ENCODE peak calls at places on chromosomes 12 and 14, in four cellular contexts. One of them, this sample, is unnamed.

GRCh38 chr12:80580254-80580653 is 127.2 kb upstream of the MYF6 start:
- DNase-seq in fibroblast of the aortic adventitia: peak; percentile 93
- DNase-seq in upper lobe of right lung: no peak
- DNase-seq in mesendoderm: no peak
- DNase-seq in this sample: no peak

GRCh38 chr14:88426271-88426670 is 40.8 kb downstream of the SPATA7 start:
- DNase-seq in mesendoderm: no peak
- DNase-seq in fibroblast of the aortic adventitia: peak; percentile 36
- DNase-seq in upper lobe of right lung: no peak
- DNase-seq in this sample: no peak

GRCh38 chr14:104870368-104871144 is 5.5 kb downstream of the CEP170B start:
- DNase-seq in mesendoderm: peak; percentile 27
- DNase-seq in fibroblast of the aortic adventitia: no peak
- DNase-seq in upper lobe of right lung: peak; percentile 69
- DNase-seq in this sample: peak; percentile 61

GRCh38 chr12:74644681-74645080 is 107.0 kb downstream of the ATXN7L3B start:
- DNase-seq in upper lobe of right lung: no peak
- DNase-seq in mesendoderm: no peak
- DNase-seq in fibroblast of the aortic adventitia: no peak
- DNase-seq in this sample: no peak

GRCh38 chr14:104610749-104611310 is 6.3 kb upstream of the TMEM179 start:
- DNase-seq in fibroblast of the aortic adventitia: no peak
- DNase-seq in mesendoderm: no peak
- DNase-seq in upper lobe of right lung: no peak
- DNase-seq in this sample: no peak

GRCh38 chr12:123118397-123118945 is 32.4 kb downstream of the PITPNM2 start:
- DNase-seq in mesendoderm: no peak
- DNase-seq in fibroblast of the aortic adventitia: no peak
- DNase-seq in upper lobe of right lung: no peak
- DNase-seq in this sample: peak; percentile 80

GRCh38 chr12:19546027-19546426 is 106.7 kb downstream of the AEBP2 start:
- DNase-seq in fibroblast of the aortic adventitia: peak; percentile 73
- DNase-seq in upper lobe of right lung: no peak
- DNase-seq in mesendoderm: no peak
- DNase-seq in this sample: peak; percentile 82

GRCh38 chr14:65922166-65922565 is 509.6 kb downstream of the FUT8 start:
- DNase-seq in fibroblast of the aortic adventitia: no peak
- DNase-seq in mesendoderm: no peak
- DNase-seq in upper lobe of right lung: no peak
- DNase-seq in this sample: no peak

GRCh38 chr14:21069388-21070082 is 569 bp upstream of the ARHGEF40 start:
- DNase-seq in mesendoderm: peak; percentile 86
- DNase-seq in upper lobe of right lung: peak; percentile 72
- DNase-seq in fibroblast of the aortic adventitia: peak; percentile 47
- DNase-seq in this sample: no peak

GRCh38 chr12:125889742-125890141 is 824.5 kb downstream of the AACS start:
- DNase-seq in mesendoderm: no peak
- DNase-seq in upper lobe of right lung: no peak
- DNase-seq in fibroblast of the aortic adventitia: no peak
- DNase-seq in this sample: no peak

GRCh38 chr12:67832155-67832554 is 157.1 kb upstream of the IFNG-AS1 start:
- DNase-seq in upper lobe of right lung: no peak
- DNase-seq in fibroblast of the aortic adventitia: no peak
- DNase-seq in mesendoderm: no peak
- DNase-seq in this sample: no peak

GRCh38 chr12:46342562-46343033 is 30.0 kb downstream of the SLC38A2 start:
- DNase-seq in upper lobe of right lung: no peak
- DNase-seq in fibroblast of the aortic adventitia: peak; percentile 77
- DNase-seq in mesendoderm: peak; percentile 79
- DNase-seq in this sample: no peak

GRCh38 chr12:93729934-93730333 is 52.8 kb downstream of the CRADD start:
- DNase-seq in upper lobe of right lung: no peak
- DNase-seq in mesendoderm: no peak
- DNase-seq in fibroblast of the aortic adventitia: no peak
- DNase-seq in this sample: no peak

GRCh38 chr12:93447555-93448265 is 6.0 kb upstream of the UBE2N start:
- DNase-seq in mesendoderm: no peak
- DNase-seq in upper lobe of right lung: no peak
- DNase-seq in fibroblast of the aortic adventitia: no peak
- DNase-seq in this sample: no peak

GRCh38 chr12:108374596-108375320 is 35.6 kb upstream of the CMKLR1 start:
- DNase-seq in upper lobe of right lung: no peak
- DNase-seq in fibroblast of the aortic adventitia: no peak
- DNase-seq in mesendoderm: no peak
- DNase-seq in this sample: no peak

GRCh38 chr12:116406529-116406928 is 129.0 kb upstream of the MED13L start:
- DNase-seq in mesendoderm: peak; percentile 98
- DNase-seq in upper lobe of right lung: peak; percentile 75
- DNase-seq in fibroblast of the aortic adventitia: peak; percentile 83
- DNase-seq in this sample: peak; percentile 95

GRCh38 chr14:105401699-105402098 is 3.4 kb downstream of the TEX22 start:
- DNase-seq in mesendoderm: no peak
- DNase-seq in upper lobe of right lung: no peak
- DNase-seq in fibroblast of the aortic adventitia: no peak
- DNase-seq in this sample: no peak

GRCh38 chr12:38053113-38053512 is 263.5 kb upstream of the ALG10B start:
- DNase-seq in upper lobe of right lung: no peak
- DNase-seq in fibroblast of the aortic adventitia: no peak
- DNase-seq in mesendoderm: no peak
- DNase-seq in this sample: no peak

GRCh38 chr14:59424707-59425106 is 40.5 kb downstream of the GPR135 start:
- DNase-seq in mesendoderm: no peak
- DNase-seq in fibroblast of the aortic adventitia: no peak
- DNase-seq in upper lobe of right lung: no peak
- DNase-seq in this sample: peak; percentile 82

GRCh38 chr14:99041820-99042174 is 230.2 kb downstream of the BCL11B start:
- DNase-seq in upper lobe of right lung: no peak
- DNase-seq in mesendoderm: peak; percentile 18
- DNase-seq in fibroblast of the aortic adventitia: no peak
- DNase-seq in this sample: no peak

GRCh38 chr12:24226745-24227350 is 277.4 kb upstream of the SOX5 start:
- DNase-seq in fibroblast of the aortic adventitia: peak; percentile 73
- DNase-seq in mesendoderm: peak; percentile 63
- DNase-seq in upper lobe of right lung: no peak
- DNase-seq in this sample: no peak

GRCh38 chr14:94342334-94342934 is 19.3 kb upstream of the SERPINA6 start:
- DNase-seq in upper lobe of right lung: peak; percentile 78
- DNase-seq in mesendoderm: no peak
- DNase-seq in fibroblast of the aortic adventitia: peak; percentile 100
- DNase-seq in this sample: peak; percentile 89

GRCh38 chr12:27843714-27844245 is 63.7 kb upstream of the MANSC4 start:
- DNase-seq in upper lobe of right lung: no peak
- DNase-seq in fibroblast of the aortic adventitia: peak; percentile 91
- DNase-seq in mesendoderm: peak; percentile 13
- DNase-seq in this sample: no peak

GRCh38 chr12:116731801-116732200 is 6.1 kb downstream of the SPRING1 start:
- DNase-seq in mesendoderm: no peak
- DNase-seq in upper lobe of right lung: no peak
- DNase-seq in fibroblast of the aortic adventitia: no peak
- DNase-seq in this sample: no peak

GRCh38 chr12:128956755-128957154 is 103.5 kb downstream of the GLT1D1 start:
- DNase-seq in fibroblast of the aortic adventitia: no peak
- DNase-seq in mesendoderm: no peak
- DNase-seq in upper lobe of right lung: no peak
- DNase-seq in this sample: no peak

GRCh38 chr14:104872469-104873341 is 7.6 kb downstream of the CEP170B start:
- DNase-seq in mesendoderm: peak; percentile 51
- DNase-seq in fibroblast of the aortic adventitia: peak; percentile 25
- DNase-seq in upper lobe of right lung: peak; percentile 72
- DNase-seq in this sample: no peak

GRCh38 chr14:51365241-51365940 is 125.3 kb downstream of the TMX1 start:
- DNase-seq in mesendoderm: no peak
- DNase-seq in upper lobe of right lung: no peak
- DNase-seq in fibroblast of the aortic adventitia: peak; percentile 43
- DNase-seq in this sample: no peak

DNA sequence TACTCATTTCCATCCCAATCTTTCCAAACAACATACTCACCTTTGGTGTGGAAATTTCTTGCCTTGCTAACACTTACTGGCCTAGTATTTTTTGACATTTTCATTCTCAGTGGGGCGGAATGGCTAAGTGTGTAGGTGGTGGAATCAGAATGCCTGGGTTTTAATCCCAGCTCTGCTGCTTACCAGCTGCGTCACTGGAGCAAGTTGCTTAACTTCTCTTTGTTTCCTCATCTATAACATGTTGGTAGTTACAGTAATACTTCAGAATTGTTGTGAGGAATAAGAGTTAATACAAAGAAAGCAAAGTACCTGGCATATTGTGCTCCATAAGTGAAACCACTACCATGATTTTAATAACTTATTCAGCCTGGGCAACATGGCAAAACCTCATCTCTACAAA is 3.0 kb upstream of the FAM177A1 start:
- DNase-seq in fibroblast of the aortic adventitia: no peak
- DNase-seq in upper lobe of right lung: no peak
- DNase-seq in mesendoderm: no peak
- DNase-seq in this sample: no peak
- H3K4me3 ChIP-seq in fibroblast of the aortic adventitia: no peak overlapping the region
- H3K4me3 ChIP-seq in upper lobe of right lung: no peak overlapping the region
- H3K4me3 ChIP-seq in mesendoderm: no peak overlapping the region
- H3K4me3 ChIP-seq in this sample: no peak overlapping the region

DNA sequence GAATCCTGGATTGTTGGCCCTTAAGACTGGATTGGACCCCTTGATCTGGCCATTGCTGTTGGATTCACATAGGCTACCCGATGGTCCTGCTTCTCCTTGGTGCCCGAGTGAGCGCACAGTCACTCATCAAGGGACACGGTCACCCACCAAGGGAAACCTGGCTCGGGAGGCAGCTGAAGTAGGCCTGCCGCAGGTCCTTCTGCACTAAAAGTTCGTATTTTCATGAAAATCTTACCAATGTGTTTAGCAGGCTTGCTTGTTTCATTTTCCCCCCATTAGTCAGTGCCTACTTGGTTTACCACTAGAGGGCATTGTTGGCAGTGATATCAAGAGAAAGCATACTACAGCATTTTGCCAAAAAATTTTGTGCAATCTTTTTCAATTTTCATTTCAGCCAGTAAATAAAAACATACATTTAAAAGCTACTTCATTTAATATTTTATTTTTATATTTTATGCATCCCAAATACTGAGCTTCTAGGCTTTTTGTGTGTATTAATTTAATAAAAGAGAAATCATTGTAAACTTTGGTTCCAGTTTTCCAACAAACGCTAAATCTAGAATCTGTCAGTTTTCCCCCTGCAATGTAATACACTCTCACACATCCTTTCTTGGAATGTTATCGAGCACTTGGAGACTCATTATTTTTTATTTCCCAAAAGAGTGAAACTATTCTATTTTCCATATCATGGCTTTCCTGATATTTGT is 116.7 kb downstream of the LMNTD1 start:
- DNase-seq in mesendoderm: peak; percentile 75
- DNase-seq in fibroblast of the aortic adventitia: peak; percentile 96
- DNase-seq in upper lobe of right lung: no peak
- DNase-seq in this sample: no peak
- H3K4me3 ChIP-seq in mesendoderm: no peak overlapping the region
- H3K4me3 ChIP-seq in fibroblast of the aortic adventitia: peak overlapping the region; percentile 49
- H3K4me3 ChIP-seq in upper lobe of right lung: peak overlapping the region; percentile 41
- H3K4me3 ChIP-seq in this sample: peak overlapping the region; percentile 32

GRCh38 chr12:118022728-118023109 is 6.2 kb downstream of the RFC5 start:
- DNase-seq in mesendoderm: no peak
- DNase-seq in fibroblast of the aortic adventitia: no peak
- DNase-seq in upper lobe of right lung: no peak
- DNase-seq in this sample: no peak
- H3K4me3 ChIP-seq in mesendoderm: no peak overlapping the region
- H3K4me3 ChIP-seq in fibroblast of the aortic adventitia: no peak overlapping the region
- H3K4me3 ChIP-seq in upper lobe of right lung: no peak overlapping the region
- H3K4me3 ChIP-seq in this sample: no peak overlapping the region

GRCh38 chr12:85985996-85986395 is 111.9 kb downstream of the NTS start:
- DNase-seq in mesendoderm: no peak
- DNase-seq in fibroblast of the aortic adventitia: no peak
- DNase-seq in upper lobe of right lung: no peak
- DNase-seq in this sample: no peak
- H3K4me3 ChIP-seq in mesendoderm: no peak overlapping the region
- H3K4me3 ChIP-seq in fibroblast of the aortic adventitia: no peak overlapping the region
- H3K4me3 ChIP-seq in upper lobe of right lung: no peak overlapping the region
- H3K4me3 ChIP-seq in this sample: no peak overlapping the region

DNA sequence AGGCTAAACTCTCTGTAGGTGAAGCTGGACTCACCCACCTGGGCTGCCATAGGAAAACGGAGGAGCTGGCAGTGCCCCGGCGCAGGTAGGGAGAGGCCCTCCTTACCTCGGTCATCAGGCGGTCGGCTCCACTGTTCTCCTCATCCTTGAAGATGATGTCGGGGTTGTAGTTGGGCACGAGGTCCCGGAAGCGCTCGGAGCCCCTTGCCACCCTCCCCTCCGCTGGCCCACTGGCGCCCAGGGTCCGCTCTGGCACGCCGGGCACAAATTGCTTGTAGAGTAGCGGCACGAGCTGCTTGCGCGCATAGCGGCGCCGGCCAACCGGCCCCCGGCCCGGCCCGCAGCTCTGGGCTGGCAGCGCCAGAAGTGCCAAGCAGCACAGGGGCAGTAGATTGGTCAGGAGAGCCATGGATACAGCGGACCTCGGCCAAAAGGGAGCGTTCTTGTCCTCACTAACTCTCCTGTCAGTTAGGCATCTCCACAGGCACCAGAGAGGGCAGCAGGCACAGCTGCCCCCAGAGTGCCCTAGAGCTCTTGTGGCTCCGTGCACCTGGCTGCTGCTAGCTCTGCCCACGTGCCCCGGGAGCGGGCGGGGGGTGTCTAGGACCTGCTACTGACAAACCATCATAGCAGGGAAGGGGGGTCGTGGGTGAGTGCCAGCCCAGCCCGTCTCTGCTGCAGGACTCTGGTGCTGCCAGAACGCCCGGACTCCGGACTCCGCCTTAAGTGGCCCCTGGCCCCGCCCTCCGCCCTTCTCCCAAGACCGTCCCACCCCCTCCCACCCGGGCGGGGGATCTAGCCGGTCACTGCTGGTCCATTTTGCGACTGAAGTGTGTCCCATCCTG is at the start of gene DHH:
- DNase-seq in upper lobe of right lung: peak; percentile 74
- DNase-seq in fibroblast of the aortic adventitia: no peak
- DNase-seq in mesendoderm: no peak
- DNase-seq in this sample: no peak
- H3K4me3 ChIP-seq in upper lobe of right lung: peak within 1 kb of the TSS; percentile 22
- H3K4me3 ChIP-seq in fibroblast of the aortic adventitia: no peak within 1 kb of the TSS
- H3K4me3 ChIP-seq in mesendoderm: no peak within 1 kb of the TSS
- H3K4me3 ChIP-seq in this sample: no peak within 1 kb of the TSS

DNA sequence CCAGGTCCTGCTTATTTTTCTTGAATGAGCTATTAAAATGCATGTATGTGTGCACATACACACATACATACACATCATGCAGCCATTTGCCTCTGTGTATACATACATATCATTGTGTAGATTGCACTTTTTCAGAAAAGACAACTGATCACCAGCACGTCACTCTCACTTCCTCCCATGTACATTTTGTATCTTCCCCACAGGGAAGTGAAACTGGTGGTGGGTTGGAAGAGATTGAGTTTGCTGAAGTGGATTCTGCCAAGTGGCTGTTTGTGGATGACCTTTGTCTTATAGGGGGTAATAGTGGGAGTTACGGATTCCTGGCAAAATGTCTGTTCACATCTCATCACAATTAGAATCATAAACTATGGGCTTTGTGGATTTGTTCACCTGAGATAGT is 448.6 kb downstream of the RAD51B start:
- DNase-seq in fibroblast of the aortic adventitia: no peak
- DNase-seq in upper lobe of right lung: no peak
- DNase-seq in mesendoderm: no peak
- DNase-seq in this sample: no peak
- H3K4me3 ChIP-seq in fibroblast of the aortic adventitia: no peak overlapping the region
- H3K4me3 ChIP-seq in upper lobe of right lung: no peak overlapping the region
- H3K4me3 ChIP-seq in mesendoderm: no peak overlapping the region
- H3K4me3 ChIP-seq in this sample: no peak overlapping the region